ENCODE peak calls at places on chromosomes 7 and 10, in nine cellular contexts. Y is OCI-LY7; G is T-helper 17 cell; V is NCI-H2107; O is RWPE1; P is stimulated activated CD8-positive, alpha-beta memory T cell treated with anti-CD3 and anti-CD28 coated beads, Interleukin-12 subunit alpha, Interleukin-12 subunit beta, amount 100 ng/mL, for 1 hour; J is fibroblast of lung; N is ELF-1; I is HT1080. H is an unnamed sample.

GRCh38 chr7:116354546-116355422 is 144.4 kb downstream of the TES start:
- DNase-seq in Y (no peak), G (no peak), V (no peak), O (peak), P (no peak), J (peak), N (peak), I (peak), H (no peak)

GRCh38 chr10:99630439-99630838 is 10.2 kb upstream of the SLC25A28 start:
- DNase-seq in Y (peak), G (no peak), V (no peak), O (peak), P (no peak), J (peak), N (no peak), I (peak), H (no peak)

GRCh38 chr10:111600772-111601171 is 523.9 kb downstream of the ADRA2A start:
- DNase-seq in Y (no peak), G (no peak), V (no peak), O (no peak), P (no peak), J (no peak), N (no peak), I (no peak), H (no peak)

GRCh38 chr7:128359336-128359735 is 2.2 kb downstream of the PRRT4 start:
- DNase-seq in Y (no peak), G (no peak), V (no peak), O (no peak), P (no peak), J (no peak), N (no peak), I (no peak), H (no peak)

GRCh38 chr7:45136106-45137060 is 21.2 kb upstream of the RAMP3 start:
- DNase-seq in Y (peak), G (peak), V (peak), O (peak), P (peak), J (peak), N (peak), I (peak), H (peak)

GRCh38 chr10:4647138-4647785 is 178.7 kb upstream of the AKR1E2 start:
- DNase-seq in Y (no peak), G (no peak), V (no peak), O (no peak), P (no peak), J (peak), N (no peak), I (no peak), H (no peak)

GRCh38 chr7:127943541-127944521 is 87.4 kb downstream of the LRRC4 start:
- DNase-seq in Y (no peak), G (no peak), V (peak), O (no peak), P (no peak), J (peak), N (no peak), I (no peak), H (no peak)

GRCh38 chr7:149285581-149285975 is 23.6 kb downstream of the ZNF783 start:
- DNase-seq in Y (no peak), G (no peak), V (no peak), O (no peak), P (no peak), J (peak), N (peak), I (no peak), H (no peak)

GRCh38 chr7:105151152-105151551 is 137.1 kb downstream of the KMT2E start:
- DNase-seq in Y (no peak), G (no peak), V (no peak), O (no peak), P (no peak), J (no peak), N (no peak), I (no peak), H (no peak)

GRCh38 chr7:88835147-88835728 is 39.7 kb upstream of the TEX47 start:
- DNase-seq in Y (peak), G (no peak), V (no peak), O (peak), P (no peak), J (peak), N (peak), I (peak), H (no peak)

GRCh38 chr7:137975223-137975622 is 26.7 kb downstream of the CREB3L2 start:
- DNase-seq in Y (no peak), G (no peak), V (no peak), O (no peak), P (no peak), J (peak), N (no peak), I (no peak), H (no peak)

GRCh38 chr10:66886848-66887247 is 39.0 kb upstream of the LRRTM3 start:
- DNase-seq in Y (no peak), G (no peak), V (no peak), O (no peak), P (no peak), J (no peak), N (no peak), I (no peak), H (no peak)

GRCh38 chr10:96267234-96267705 is 4.1 kb downstream of the BLNK start:
- DNase-seq in Y (no peak), G (no peak), V (no peak), O (peak), P (no peak), J (no peak), N (no peak), I (no peak), H (no peak)

H was measured in activated CD4-positive, CD25-positive, alpha-beta regulatory T cell treated with anti-CD3 and anti-CD28 coated beads, Interleukin-2, amount 50 U/mL, for 16 hours.